ENCODE peak calls at places on chromosomes 13 and 19, in eight cellular contexts. H is HFFc6; S is heart left ventricle; Z is mesenteric fat pad; L is left lung; O is stimulated activated naive CD8-positive, alpha-beta T cell treated with anti-CD3 and anti-CD28 coated beads, Interleukin-15, amount 100 ng/mL, for 72 hours; I is HTR-8/SVneo; P is GM23248. K is an unnamed sample.

GRCh38 chr13:114142640-114143490 is 10.4 kb upstream of the RASA3 start:
- DNase-seq in L (peak), H (no peak), P (no peak), Z (no peak), S (no peak), O (peak), I (no peak), K (peak)

GRCh38 chr19:44525721-44526430 is 3.6 kb downstream of the CEACAM20 start:
- DNase-seq in I (no peak), Z (no peak), L (no peak), O (no peak), P (no peak), S (no peak), H (no peak), K (no peak)

GRCh38 chr19:16896913-16897571 is 8.2 kb downstream of the F2RL3 start:
- DNase-seq in H (peak), L (peak), P (peak), O (peak), S (peak), I (peak), Z (peak), K (peak)

GRCh38 chr13:51643882-51644281 is 59.6 kb downstream of the WDFY2 start:
- DNase-seq in O (no peak), Z (no peak), L (no peak), H (peak), P (peak), I (peak), S (no peak), K (no peak)

GRCh38 chr19:18440421-18440877 is 2.5 kb upstream of the ISYNA1 start:
- DNase-seq in L (no peak), O (no peak), Z (no peak), S (no peak), H (no peak), P (peak), I (no peak), K (no peak)

GRCh38 chr13:39766464-39767167 is 111.2 kb downstream of the COG6 start:
- DNase-seq in P (no peak), L (no peak), O (no peak), I (no peak), H (no peak), S (no peak), Z (no peak), K (no peak)

GRCh38 chr13:94667190-94667589 is 45.2 kb downstream of the SOX21 start:
- DNase-seq in P (no peak), O (peak), S (no peak), L (no peak), H (no peak), Z (no peak), I (no peak), K (no peak)

GRCh38 chr19:29475469-29475868 is 50.3 kb upstream of the VSTM2B start:
- DNase-seq in I (no peak), L (no peak), S (no peak), H (no peak), P (no peak), O (no peak), Z (no peak), K (no peak)

GRCh38 chr13:64446372-64446771 is 2783.8 kb downstream of the PCDH9 start:
- DNase-seq in S (no peak), Z (no peak), I (no peak), L (no peak), H (peak), O (no peak), P (no peak), K (no peak)

GRCh38 chr19:1295169-1296012 is 9.7 kb downstream of the EFNA2 start:
- DNase-seq in H (no peak), P (peak), L (no peak), Z (no peak), O (no peak), S (no peak), I (no peak), K (peak)

GRCh38 chr13:36421447-36421846 is 10.8 kb upstream of the CCNA1 start:
- DNase-seq in L (no peak), I (no peak), S (no peak), P (peak), Z (no peak), O (no peak), H (no peak), K (no peak)

GRCh38 chr13:47481521-47481920 is 519.6 kb downstream of the SUCLA2 start:
- DNase-seq in Z (no peak), P (no peak), S (no peak), H (no peak), O (no peak), L (no peak), I (no peak), K (no peak)

GRCh38 chr13:65866138-65866537 is 1364.0 kb downstream of the PCDH9 start:
- DNase-seq in L (no peak), P (no peak), S (no peak), I (no peak), H (no peak), O (no peak), Z (no peak), K (no peak)

GRCh38 chr13:39353988-39354387 is 249.0 kb downstream of the LHFPL6 start:
- DNase-seq in I (no peak), S (no peak), L (no peak), H (peak), O (no peak), Z (no peak), P (peak), K (no peak)

GRCh38 chr19:18023596-18024212 is 15.7 kb downstream of the ARRDC2 start:
- DNase-seq in I (no peak), H (no peak), L (peak), P (no peak), S (peak), O (peak), Z (no peak), K (peak)

GRCh38 chr13:100710176-100710575 is 35.6 kb upstream of the TMTC4 start:
- DNase-seq in Z (no peak), L (no peak), I (no peak), H (no peak), S (no peak), O (no peak), P (no peak), K (no peak)

GRCh38 chr19:14433454-14434156 is 499 bp downstream of the PKN1 start:
- DNase-seq in O (peak), L (peak), S (peak), P (peak), H (no peak), Z (no peak), I (no peak), K (peak)

GRCh38 chr13:97030705-97031452 is 36.6 kb upstream of the OXGR1 start:
- DNase-seq in P (peak), S (no peak), Z (no peak), H (peak), L (no peak), O (no peak), I (peak), K (no peak)

GRCh38 chr19:58407658-58408151 is 744 bp upstream of the ZNF584 start:
- DNase-seq in L (no peak), Z (no peak), I (no peak), P (peak), H (no peak), O (peak), S (no peak), K (no peak)

GRCh38 chr13:61095885-61096284 is 319.8 kb downstream of the PCDH20 start:
- DNase-seq in L (no peak), O (no peak), S (no peak), P (no peak), Z (no peak), I (no peak), H (no peak), K (no peak)

GRCh38 chr13:44814144-44814543 is 175.1 kb downstream of the NUFIP1 start:
- DNase-seq in L (no peak), P (no peak), H (no peak), Z (no peak), O (no peak), I (no peak), S (no peak), K (no peak)

GRCh38 chr13:77637583-77637982 is 59.9 kb upstream of the SLAIN1 start:
- DNase-seq in Z (no peak), O (no peak), P (no peak), L (no peak), I (no peak), S (no peak), H (no peak), K (no peak)

GRCh38 chr13:87999141-87999765 is 328.1 kb downstream of the SLITRK5 start:
- DNase-seq in I (no peak), H (peak), Z (no peak), O (no peak), L (no peak), P (peak), S (no peak), K (no peak)

GRCh38 chr13:22175815-22176214 is 504.9 kb downstream of the FGF9 start:
- DNase-seq in L (no peak), I (no peak), S (no peak), Z (no peak), O (no peak), H (no peak), P (no peak), K (no peak)

GRCh38 chr13:48748681-48749080 is 95.0 kb downstream of the CYSLTR2 start:
- DNase-seq in S (no peak), P (no peak), I (no peak), Z (no peak), H (no peak), L (no peak), O (no peak), K (no peak)

GRCh38 chr13:101433895-101434294 is 17.6 kb upstream of the NALCN start:
- DNase-seq in I (no peak), H (no peak), P (peak), O (no peak), Z (no peak), S (no peak), L (no peak), K (no peak)